ENCODE peak calls at places on chromosome 2, in eight cellular contexts. H, Q, M, J, O, P, N and E are unnamed samples.

GRCh38 chr2:42652086-42652485 is 83.7 kb downstream of the MTA3 start:
- DNase-seq in H (no peak), Q (no peak), M (no peak), J (no peak), O (no peak), P (no peak), N (no peak), E (no peak)

GRCh38 chr2:118325556-118325955 is 237.3 kb downstream of the INSIG2 start:
- DNase-seq in H (no peak), Q (no peak), M (no peak), J (no peak), O (no peak), P (no peak), N (no peak), E (no peak)

GRCh38 chr2:191612496-191612895 is 65.4 kb upstream of the NABP1 start:
- DNase-seq in H (no peak), Q (no peak), M (no peak), J (no peak), O (no peak), P (no peak), N (no peak), E (no peak)

GRCh38 chr2:32136097-32136496 is 29.6 kb upstream of the SLC30A6 start:
- DNase-seq in H (no peak), Q (no peak), M (no peak), J (no peak), O (no peak), P (no peak), N (no peak), E (no peak)

GRCh38 chr2:140551291-140551690 is 1579.5 kb downstream of the LRP1B start:
- DNase-seq in H (no peak), Q (no peak), M (no peak), J (no peak), O (no peak), P (no peak), N (no peak), E (no peak)

GRCh38 chr2:8000861-8001260 is 681.0 kb upstream of the ID2 start:
- DNase-seq in H (no peak), Q (no peak), M (no peak), J (no peak), O (no peak), P (no peak), N (no peak), E (no peak)

GRCh38 chr2:37918742-37919186 is 6.3 kb upstream of the RMDN2 start:
- DNase-seq in H (no peak), Q (no peak), M (no peak), J (no peak), O (no peak), P (no peak), N (no peak), E (no peak)

GRCh38 chr2:158753561-158754302 is 41.4 kb upstream of the DAPL1 start:
- DNase-seq in H (no peak), Q (peak), M (peak), J (peak), O (no peak), P (peak), N (peak), E (no peak)

GRCh38 chr2:222693837-222694236 is 22.4 kb downstream of the MOGAT1 start:
- DNase-seq in H (no peak), Q (no peak), M (no peak), J (no peak), O (no peak), P (no peak), N (no peak), E (no peak)

GRCh38 chr2:72770879-72771461 is 54.9 kb downstream of the EXOC6B start:
- DNase-seq in H (peak), Q (peak), M (peak), J (no peak), O (peak), P (peak), N (peak), E (no peak)

GRCh38 chr2:174621323-174621722 is 23.7 kb upstream of the WIPF1 start:
- DNase-seq in H (no peak), Q (no peak), M (no peak), J (no peak), O (no peak), P (no peak), N (no peak), E (no peak)

GRCh38 chr2:196558506-196558905 is 81.0 kb upstream of the CCDC150 start:
- DNase-seq in H (no peak), Q (no peak), M (no peak), J (no peak), O (no peak), P (no peak), N (no peak), E (no peak)

GRCh38 chr2:168132389-168132788 is 115.0 kb downstream of the STK39 start:
- DNase-seq in H (no peak), Q (no peak), M (no peak), J (no peak), O (no peak), P (no peak), N (no peak), E (no peak)